ENCODE peak calls at places on chromosomes 11 and 22, in eight cellular contexts. B is GM10248; X is activated naive CD4-positive, alpha-beta T cell; S is activated T-cell treated with anti-CD3 and anti-CD28 coated beads, Interleukin-2, amount 50 U/mL, for 72 hours; W is astrocyte; C is iPS DF 6.9; L is body of pancreas; V is substantia nigra. Y is an unnamed sample.

GRCh38 chr11:122601131-122602125 is 54.1 kb upstream of the UBASH3B start:
- DNase-seq in B (no peak), X (no peak), S (no peak), W (peak), C (no peak), L (no peak), V (no peak), Y (no peak)

GRCh38 chr11:86515297-86516094 is 140.8 kb downstream of the CCDC81 start:
- DNase-seq in B (no peak), X (no peak), S (no peak), W (peak), C (no peak), L (no peak), V (no peak), Y (peak)

GRCh38 chr11:87778341-87778740 is 396.9 kb downstream of the RAB38 start:
- DNase-seq in B (no peak), X (no peak), S (no peak), W (peak), C (no peak), L (no peak), V (peak), Y (no peak)

GRCh38 chr22:42863349-42863911 is 6.4 kb upstream of the ARFGAP3 start:
- DNase-seq in B (no peak), X (no peak), S (peak), W (peak), C (no peak), L (no peak), V (no peak), Y (no peak)

GRCh38 chr22:17843189-17843588 is 68.9 kb upstream of the BID start:
- DNase-seq in B (no peak), X (no peak), S (no peak), W (no peak), C (no peak), L (no peak), V (no peak), Y (no peak)

GRCh38 chr11:70772950-70773349 is 374.6 kb downstream of the CTTN start:
- DNase-seq in B (no peak), X (no peak), S (no peak), W (no peak), C (no peak), L (no peak), V (no peak), Y (no peak)

GRCh38 chr22:45311033-45311531 is 1.3 kb downstream of the FAM118A start:
- DNase-seq in B (no peak), X (no peak), S (no peak), W (no peak), C (no peak), L (no peak), V (no peak), Y (no peak)

GRCh38 chr11:78351979-78352731 is 65.5 kb downstream of the GAB2 start:
- DNase-seq in B (no peak), X (no peak), S (no peak), W (no peak), C (no peak), L (no peak), V (peak), Y (no peak)

GRCh38 chr22:20966883-20967696 is at the start of gene AIFM3:
- DNase-seq in B (no peak), X (no peak), S (no peak), W (no peak), C (no peak), L (no peak), V (peak), Y (no peak)